ENCODE peak calls at places on chromosomes 7 and 10, in four cellular contexts. Z is K562, G is A549, S is HepG2. T is an unnamed sample.

GRCh38 chr7:20030915-20031362 is 186.2 kb downstream of the MACC1 start:
- DNase-seq in G (no peak), Z (no peak), S (no peak), T (peak; percentile 50)

GRCh38 chr7:24587853-24588252 is 14.6 kb downstream of the PALS2 start:
- DNase-seq in Z (peak; percentile 19), S (peak; percentile 46), G (no peak), T (no peak)

GRCh38 chr10:129670124-129670523 is 203.1 kb downstream of the MGMT start:
- DNase-seq in G (no peak), Z (no peak), S (no peak), T (no peak)

GRCh38 chr7:8564296-8564695 is 130.9 kb downstream of the NXPH1 start:
- DNase-seq in G (no peak), S (no peak), Z (no peak), T (no peak)

GRCh38 chr7:98922392-98923107 is 44.2 kb downstream of the TRRAP start:
- DNase-seq in G (no peak), Z (peak; percentile 33), S (peak; percentile 83), T (no peak)

GRCh38 chr7:50595538-50596102 is 30.4 kb upstream of the DDC start:
- DNase-seq in S (peak; percentile 35), Z (no peak), G (no peak), T (no peak)

GRCh38 chr7:138979226-138979979 is 1.8 kb downstream of the KIAA1549 start:
- DNase-seq in Z (no peak), S (peak; percentile 26), G (peak; percentile 49), T (no peak)

GRCh38 chr7:138383166-138383565 is 76.9 kb upstream of the TRIM24 start:
- DNase-seq in S (no peak), G (no peak), Z (no peak), T (no peak)

GRCh38 chr7:106239406-106239805 is 45.4 kb downstream of the NAMPT start:
- DNase-seq in Z (no peak), S (no peak), G (no peak), T (no peak)

GRCh38 chr10:125137601-125138438 is 22.5 kb downstream of the CTBP2 start:
- DNase-seq in Z (no peak), G (no peak), S (no peak), T (no peak)

GRCh38 chr7:126776506-126776905 is 476.2 kb downstream of the GRM8 start:
- DNase-seq in S (no peak), Z (no peak), G (no peak), T (no peak)

GRCh38 chr7:151439855-151440798 is at the start of gene CRYGN:
- DNase-seq in Z (no peak), G (no peak), S (no peak), T (no peak)

GRCh38 chr7:54837167-54837566 is 78.2 kb upstream of the SEC61G start:
- DNase-seq in Z (no peak), G (no peak), S (no peak), T (no peak)

GRCh38 chr10:102195301-102195870 is 30.7 kb upstream of the ELOVL3 start:
- DNase-seq in S (no peak), G (no peak), Z (no peak), T (no peak)

DNA sequence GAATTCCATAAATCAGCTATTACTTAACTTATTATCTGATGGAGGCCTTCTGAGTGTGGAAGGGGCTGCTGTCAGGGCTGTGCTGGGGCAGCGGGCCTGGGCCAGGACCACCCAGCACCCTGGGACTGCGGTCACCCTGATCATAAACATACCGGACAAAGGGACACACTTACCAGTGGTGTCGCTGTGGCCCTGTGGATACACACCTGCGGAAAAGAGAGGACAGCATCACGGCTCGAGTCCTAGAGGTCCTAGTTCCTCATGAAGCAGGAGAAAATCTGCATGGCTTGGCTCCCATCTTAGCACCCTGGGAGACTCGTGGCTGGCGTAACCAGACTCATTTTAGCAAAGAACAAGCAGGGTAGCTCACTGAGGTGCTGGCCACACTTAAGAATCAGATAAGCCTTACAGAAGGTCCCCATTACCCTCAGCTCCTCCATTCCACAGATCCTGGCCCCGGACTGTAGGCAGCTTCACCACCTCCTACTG is 17.7 kb downstream of the IL15RA start:
- DNase-seq in G (no peak), S (no peak), Z (no peak), T (no peak)
- TF ChIP-seq POLR2AphosphoS2 in G (no peak), S (no peak), Z (no peak), T (no peak)

DNA sequence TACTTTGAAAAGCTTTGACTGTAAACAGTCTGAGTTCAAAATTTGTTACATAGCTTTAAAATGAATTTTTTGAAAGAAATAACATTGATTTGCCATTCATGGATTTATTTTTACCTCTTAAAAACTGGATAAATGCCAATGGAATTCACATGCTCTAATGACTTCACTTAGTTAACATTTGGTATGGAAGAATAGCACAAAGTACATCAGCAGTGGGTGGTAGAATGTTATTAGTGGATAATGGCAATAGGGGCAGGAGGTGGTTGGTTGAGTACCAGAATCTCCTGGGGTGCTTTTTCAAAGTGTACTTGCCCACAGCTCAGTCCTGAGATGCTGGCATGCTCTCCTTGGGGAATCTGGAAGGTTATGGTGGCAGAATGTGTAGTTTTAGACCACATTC is 4.7 kb downstream of the PPP1R9A start:
- DNase-seq in S (peak; percentile 12), G (no peak), Z (no peak), T (no peak)
- TF ChIP-seq POLR2AphosphoS2 in S (no peak), G (no peak), Z (no peak), T (no peak)

GRCh38 chr10:6659451-6659850 is 79.4 kb upstream of the PRKCQ start:
- DNase-seq in Z (no peak), S (no peak), G (no peak), T (no peak)
- TF ChIP-seq POLR2AphosphoS2 in Z (no peak), S (no peak), G (no peak), T (no peak)

GRCh38 chr7:38244516-38244915 is 28.9 kb downstream of the TARP start:
- DNase-seq in S (no peak), Z (no peak), G (no peak), T (no peak)
- TF ChIP-seq POLR2AphosphoS2 in S (no peak), Z (no peak), G (no peak), T (no peak)

T was measured in GM12878.